ENCODE peak calls at places on chromosomes 2 and 18, in six cellular contexts. P, X, W, K, U and R are unnamed samples.

GRCh38 chr18:23194150-23194968 is 59.1 kb downstream of the CABLES1 start:
- DNase-seq in P (peak; percentile 35), X (no peak), W (no peak), K (no peak), U (no peak), R (no peak)

GRCh38 chr2:5520352-5520996 is 171.7 kb upstream of the SOX11 start:
- DNase-seq in P (peak; percentile 55), X (no peak), W (no peak), K (peak; percentile 4), U (no peak), R (no peak)

GRCh38 chr2:174781298-174781697 is 17.0 kb upstream of the CHRNA1 start:
- DNase-seq in P (no peak), X (no peak), W (no peak), K (no peak), U (no peak), R (no peak)

GRCh38 chr2:20033341-20033740 is 18.1 kb downstream of the LAPTM4A start:
- DNase-seq in P (no peak), X (no peak), W (no peak), K (no peak), U (no peak), R (no peak)

GRCh38 chr2:66433945-66434678 is 813 bp upstream of the MEIS1 start:
- DNase-seq in P (peak; percentile 76), X (peak; percentile 64), W (no peak), K (peak; percentile 53), U (peak; percentile 62), R (no peak)

GRCh38 chr2:37523861-37524362 is 147.5 kb downstream of the CDC42EP3 start:
- DNase-seq in P (peak; percentile 96), X (no peak), W (no peak), K (no peak), U (peak; percentile 49), R (no peak)

GRCh38 chr2:60806595-60806987 is 50.5 kb downstream of the PAPOLG start:
- DNase-seq in P (no peak), X (no peak), W (no peak), K (no peak), U (no peak), R (no peak)

GRCh38 chr2:69345434-69345833 is 41.6 kb downstream of the GFPT1 start:
- DNase-seq in P (peak; percentile 39), X (no peak), W (no peak), K (no peak), U (no peak), R (no peak)

GRCh38 chr2:241609859-241610793 is 26.8 kb downstream of the THAP4 start:
- DNase-seq in P (peak; percentile 65), X (peak; percentile 87), W (peak; percentile 94), K (no peak), U (peak; percentile 76), R (no peak)

GRCh38 chr18:12786669-12787068 is 83.8 kb downstream of the PSMG2 start:
- DNase-seq in P (no peak), X (no peak), W (no peak), K (no peak), U (no peak), R (no peak)

GRCh38 chr2:228840113-228840742 is 430.9 kb downstream of the PID1 start:
- DNase-seq in P (no peak), X (no peak), W (no peak), K (no peak), U (no peak), R (no peak)

GRCh38 chr18:42192251-42193248 is 237.5 kb downstream of the PIK3C3 start:
- DNase-seq in P (peak; percentile 1), X (no peak), W (no peak), K (peak; percentile 60), U (no peak), R (no peak)

GRCh38 chr2:109020217-109020637 is 31.2 kb upstream of the EDAR start:
- DNase-seq in P (peak; percentile 28), X (no peak), W (no peak), K (no peak), U (no peak), R (no peak)

GRCh38 chr18:68429809-68430208 is 285.1 kb downstream of the TMX3 start:
- DNase-seq in P (peak; percentile 79), X (no peak), W (no peak), K (peak; percentile 62), U (no peak), R (no peak)

GRCh38 chr2:77034460-77034859 is 487.7 kb downstream of the LRRTM4 start:
- DNase-seq in P (peak; percentile 44), X (no peak), W (no peak), K (no peak), U (no peak), R (no peak)

GRCh38 chr2:190158798-190159434 is 96.4 kb upstream of the MSTN start:
- DNase-seq in P (no peak), X (no peak), W (no peak), K (no peak), U (no peak), R (no peak)

GRCh38 chr2:79573895-79574674 is 61.2 kb downstream of the CTNNA2 start:
- DNase-seq in P (no peak), X (no peak), W (no peak), K (no peak), U (no peak), R (no peak)

GRCh38 chr18:50602466-50602865 is 42.6 kb downstream of the MAPK4 start:
- DNase-seq in P (no peak), X (no peak), W (no peak), K (no peak), U (no peak), R (no peak)

GRCh38 chr18:35143615-35144596 is 96.9 kb upstream of the ZNF397 start:
- DNase-seq in P (peak; percentile 73), X (peak; percentile 44), W (peak; percentile 37), K (peak; percentile 46), U (peak; percentile 42), R (no peak)

GRCh38 chr2:157233506-157233905 is 24.0 kb upstream of the GALNT5 start:
- DNase-seq in P (peak; percentile 81), X (no peak), W (no peak), K (peak; percentile 37), U (no peak), R (no peak)

GRCh38 chr18:48300463-48300961 is 108.7 kb downstream of the ZBTB7C start:
- DNase-seq in P (no peak), X (no peak), W (no peak), K (peak; percentile 5), U (no peak), R (no peak)

GRCh38 chr2:74414913-74415761 is 6.3 kb downstream of the C2orf81 start:
- DNase-seq in P (peak; percentile 26), X (peak; percentile 58), W (peak; percentile 43), K (no peak), U (peak; percentile 51), R (no peak)

GRCh38 chr2:232872826-232873225 is 2.8 kb downstream of the SNORC start:
- DNase-seq in P (no peak), X (no peak), W (no peak), K (no peak), U (no peak), R (no peak)

GRCh38 chr2:96108578-96109561 is 7.5 kb downstream of the ADRA2B start:
- DNase-seq in P (no peak), X (no peak), W (no peak), K (no peak), U (no peak), R (no peak)

GRCh38 chr18:2971741-2972552 is 41.0 kb downstream of the LPIN2 start:
- DNase-seq in P (no peak), X (no peak), W (peak; percentile 64), K (no peak), U (no peak), R (no peak)

GRCh38 chr2:120314656-120315366 is 31.1 kb upstream of the INHBB start:
- DNase-seq in P (no peak), X (no peak), W (no peak), K (no peak), U (peak; percentile 47), R (no peak)

GRCh38 chr2:111704246-111704645 is 179.7 kb downstream of the ANAPC1 start:
- DNase-seq in P (peak; percentile 58), X (no peak), W (no peak), K (peak; percentile 82), U (no peak), R (no peak)
- H3K4me1 ChIP-seq in P (peaks cover 24% of the 10 kb centered on the region), X (peaks cover 47% of the 10 kb centered on the region), W (peaks cover 3% of the 10 kb centered on the region), K (peaks cover 66% of the 10 kb centered on the region), U (no peaks in the 10 kb centered on the region), R (peaks cover 19% of the 10 kb centered on the region)

DNA sequence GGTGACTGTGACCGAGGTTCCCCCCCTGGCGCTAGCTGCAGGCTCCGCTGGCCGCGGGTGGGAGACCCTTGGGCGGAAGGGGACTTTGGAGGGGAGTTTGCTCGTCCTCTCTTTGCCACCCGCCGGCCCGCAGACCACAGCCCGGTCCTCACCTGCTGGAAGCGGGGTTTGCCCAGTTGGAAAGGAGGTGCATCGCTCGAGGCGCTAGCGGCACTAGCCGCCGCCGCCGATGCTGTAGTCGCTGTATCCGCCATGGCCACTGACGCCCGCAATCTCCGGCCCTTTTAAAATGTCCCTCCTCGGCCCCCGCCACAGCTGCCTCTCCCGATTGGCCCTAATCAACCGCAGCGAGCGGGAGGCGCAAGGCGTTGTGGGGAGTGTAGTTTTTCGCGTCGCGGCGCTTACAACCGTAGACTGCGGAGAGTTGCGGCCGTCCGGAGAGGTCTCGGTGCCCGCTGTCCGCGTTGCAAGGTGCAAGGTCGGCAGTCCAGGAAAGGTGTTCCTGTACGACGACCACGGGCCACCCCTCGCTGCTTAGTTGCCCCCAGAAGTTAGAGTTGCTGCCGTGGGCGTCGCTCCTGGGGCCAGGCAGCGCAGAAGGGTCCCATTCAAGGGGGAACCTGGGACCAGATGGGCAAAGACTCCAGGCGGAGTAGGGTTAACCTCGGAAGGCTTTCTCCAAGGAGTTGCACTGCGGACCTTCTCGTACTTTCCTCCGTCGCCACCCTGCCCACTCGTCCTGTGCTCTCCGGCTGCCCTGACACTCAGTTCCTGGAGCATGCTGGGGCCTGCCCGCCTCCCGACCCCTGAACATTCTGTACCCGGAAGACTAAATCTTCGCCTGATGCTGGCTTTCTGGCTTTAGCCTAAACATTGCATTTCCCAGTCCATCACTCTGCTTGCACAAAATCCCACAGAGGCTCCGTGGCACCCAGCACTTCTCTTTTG is at the start of gene SFXN5:
- DNase-seq in P (peak; percentile 92), X (peak; percentile 97), W (peak; percentile 87), K (peak; percentile 87), U (peak; percentile 93), R (peak; percentile 94)
- H3K4me1 ChIP-seq in P (peaks cover 11% of the 10 kb centered on the region), X (peaks cover 36% of the 10 kb centered on the region), W (peaks cover 13% of the 10 kb centered on the region), K (peaks cover 22% of the 10 kb centered on the region), U (peaks cover 3% of the 10 kb centered on the region), R (peaks cover 35% of the 10 kb centered on the region)

DNA sequence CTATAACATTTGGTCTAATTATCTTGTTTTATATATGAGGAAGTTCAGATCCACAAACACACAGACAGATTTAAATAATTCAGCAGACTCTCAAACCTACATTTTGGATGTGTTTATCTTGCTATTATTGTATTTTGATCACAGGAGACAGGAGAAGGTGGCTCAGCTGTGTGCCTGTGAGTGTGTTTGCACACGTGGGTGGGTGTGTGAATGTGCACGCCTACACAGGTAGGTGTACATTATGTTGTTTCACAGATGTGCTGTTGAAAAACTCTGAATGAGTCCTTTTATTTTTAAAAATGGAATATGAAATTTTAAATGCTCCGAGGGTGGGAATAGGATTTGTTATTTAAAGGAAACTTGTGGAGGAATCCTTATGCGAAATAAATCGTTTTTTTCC is 183.4 kb downstream of the PRKCE start:
- DNase-seq in P (no peak), X (no peak), W (no peak), K (no peak), U (no peak), R (no peak)
- H3K4me1 ChIP-seq in P (peaks cover 7% of the 10 kb centered on the region), X (no peaks in the 10 kb centered on the region), W (no peaks in the 10 kb centered on the region), K (peaks cover 7% of the 10 kb centered on the region), U (peaks cover 4% of the 10 kb centered on the region), R (peaks cover 10% of the 10 kb centered on the region)

DNA sequence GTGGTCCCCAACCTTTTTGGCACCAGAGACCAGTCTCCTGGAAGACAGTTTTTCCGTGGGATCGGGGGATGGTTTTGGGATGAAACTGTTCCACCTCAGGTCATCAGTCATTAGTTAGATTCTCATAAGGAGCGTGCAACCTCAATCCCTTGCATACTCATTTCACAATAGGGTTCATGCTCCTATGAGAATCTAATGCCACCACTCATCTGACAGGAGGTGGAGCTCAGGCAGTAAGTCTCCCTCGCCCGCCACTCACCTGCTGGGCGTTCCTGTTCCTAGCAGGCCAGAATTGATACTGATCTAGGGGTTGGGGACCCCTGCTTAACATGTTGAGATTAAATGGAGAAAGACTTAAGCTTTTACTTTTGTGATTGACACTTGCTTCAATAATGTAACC is 9.9 kb downstream of the NABP1 start:
- DNase-seq in P (no peak), X (no peak), W (no peak), K (no peak), U (no peak), R (no peak)
- H3K4me1 ChIP-seq in P (peaks cover 17% of the 10 kb centered on the region), X (peaks cover 3% of the 10 kb centered on the region), W (peaks cover 7% of the 10 kb centered on the region), K (peaks cover 82% of the 10 kb centered on the region), U (no peaks in the 10 kb centered on the region), R (no peaks in the 10 kb centered on the region)